ENCODE peak calls at places on chromosomes 1 and 21, in six cellular contexts. U is cardiac fibroblast, P is progenitor cell of endocrine pancreas, M is activated T-helper 1 cell treated with Interleukin-2 at 50 U/mL for 16 hours, G is C1 segment of cervical spinal cord, B is NCI-H774. S is an unnamed sample.

GRCh38 chr1:218904401-218904800 is 269.3 kb upstream of the LYPLAL1 start:
- DNase-seq in U (peak), P (no peak), M (no peak), G (no peak), B (no peak), S (no peak)

GRCh38 chr1:112083487-112083886 is 94.0 kb upstream of the KCND3 start:
- DNase-seq in U (peak), P (no peak), M (no peak), G (no peak), B (no peak), S (no peak)

GRCh38 chr21:34794686-34795085 is 125.9 kb downstream of the CLIC6 start:
- DNase-seq in U (no peak), P (no peak), M (no peak), G (no peak), B (no peak), S (no peak)

GRCh38 chr1:169321539-169321938 is 46.1 kb downstream of the NME7 start:
- DNase-seq in U (peak), P (no peak), M (no peak), G (no peak), B (no peak), S (no peak)

GRCh38 chr1:55781944-55782482 is 566.8 kb upstream of the USP24 start:
- DNase-seq in U (peak), P (no peak), M (no peak), G (no peak), B (peak), S (no peak)

GRCh38 chr1:244628719-244629299 is 24.1 kb upstream of the DESI2 start:
- DNase-seq in U (peak), P (no peak), M (no peak), G (no peak), B (no peak), S (no peak)

GRCh38 chr1:155174334-155175280 is 958 bp downstream of the TRIM46 start:
- DNase-seq in U (peak), P (no peak), M (peak), G (peak), B (peak), S (peak)

GRCh38 chr1:209808059-209808494 is 2.1 kb upstream of the IRF6 start:
- DNase-seq in U (peak), P (no peak), M (no peak), G (no peak), B (peak), S (peak)

GRCh38 chr1:76390451-76390850 is 315.9 kb downstream of the ST6GALNAC3 start:
- DNase-seq in U (no peak), P (no peak), M (no peak), G (peak), B (no peak), S (no peak)

GRCh38 chr1:192243721-192244120 is 73.1 kb upstream of the RGS21 start:
- DNase-seq in U (no peak), P (no peak), M (no peak), G (no peak), B (no peak), S (no peak)

GRCh38 chr1:39917825-39918224 is 16.1 kb upstream of the MYCL start:
- DNase-seq in U (no peak), P (no peak), M (no peak), G (no peak), B (no peak), S (no peak)

GRCh38 chr1:41359211-41360073 is 1.8 kb upstream of the FOXO6 start:
- DNase-seq in U (peak), P (no peak), M (no peak), G (no peak), B (no peak), S (no peak)

GRCh38 chr1:159161001-159161718 is 10.3 kb upstream of the CADM3 start:
- DNase-seq in U (peak), P (peak), M (peak), G (peak), B (peak), S (no peak)

GRCh38 chr1:184843732-184844495 is 89.3 kb upstream of the EDEM3 start:
- DNase-seq in U (no peak), P (no peak), M (peak), G (no peak), B (no peak), S (peak)

GRCh38 chr1:74502432-74502831 is 10.0 kb downstream of the LRRC53 start:
- DNase-seq in U (peak), P (peak), M (no peak), G (no peak), B (no peak), S (peak)

GRCh38 chr1:87174726-87175237 is 153.9 kb upstream of the LMO4 start:
- DNase-seq in U (no peak), P (no peak), M (no peak), G (no peak), B (no peak), S (no peak)

GRCh38 chr1:110672753-110673108 is 2.0 kb downstream of the KCNA3 start:
- DNase-seq in U (no peak), P (no peak), M (no peak), G (no peak), B (no peak), S (no peak)

GRCh38 chr1:55060133-55060999 is 21.0 kb downstream of the PCSK9 start:
- DNase-seq in U (no peak), P (no peak), M (no peak), G (no peak), B (no peak), S (no peak)

GRCh38 chr1:13851726-13852125 is 151.7 kb downstream of the PRDM2 start:
- DNase-seq in U (no peak), P (no peak), M (no peak), G (no peak), B (no peak), S (no peak)

GRCh38 chr1:161439280-161440232 is 65.7 kb upstream of the FCGR2A start:
- DNase-seq in U (no peak), P (no peak), M (no peak), G (no peak), B (no peak), S (peak)

GRCh38 chr1:234089396-234089795 is 184.9 kb downstream of the SLC35F3 start:
- DNase-seq in U (no peak), P (no peak), M (no peak), G (no peak), B (no peak), S (no peak)

GRCh38 chr1:30304080-30304479 is 419.3 kb downstream of the MATN1 start:
- DNase-seq in U (no peak), P (peak), M (no peak), G (no peak), B (no peak), S (no peak)

GRCh38 chr1:212618466-212619210 is 10.1 kb downstream of the ATF3 start:
- DNase-seq in U (no peak), P (no peak), M (no peak), G (no peak), B (no peak), S (no peak)

GRCh38 chr1:158527190-158527815 is 26.9 kb downstream of the OR6Y1 start:
- DNase-seq in U (peak), P (no peak), M (no peak), G (no peak), B (no peak), S (no peak)

GRCh38 chr1:85584264-85584781 is 3.8 kb downstream of the CCN1 start:
- DNase-seq in U (peak), P (no peak), M (no peak), G (no peak), B (no peak), S (no peak)

GRCh38 chr1:204396015-204396583 is 15.5 kb downstream of the PPP1R15B start:
- DNase-seq in U (no peak), P (no peak), M (no peak), G (no peak), B (no peak), S (no peak)

GRCh38 chr1:233094691-233095090 is 144.3 kb downstream of the NTPCR start:
- DNase-seq in U (no peak), P (no peak), M (no peak), G (no peak), B (no peak), S (no peak)

GRCh38 chr1:162040657-162041056 is 17.0 kb upstream of the OLFML2B start:
- DNase-seq in U (peak), P (no peak), M (no peak), G (no peak), B (no peak), S (no peak)

GRCh38 chr1:43541721-43542401 is 11.2 kb downstream of the PTPRF start:
- DNase-seq in U (peak), P (no peak), M (no peak), G (peak), B (no peak), S (peak)

GRCh38 chr1:25562101-25562927 is 18.9 kb downstream of the LDLRAP1 start:
- DNase-seq in U (no peak), P (no peak), M (peak), G (no peak), B (no peak), S (peak)

GRCh38 chr1:113714606-113715269 is 44.5 kb downstream of the PHTF1 start:
- DNase-seq in U (no peak), P (no peak), M (no peak), G (no peak), B (no peak), S (no peak)

GRCh38 chr1:41171266-41171874 is 70.7 kb downstream of the SCMH1 start:
- DNase-seq in U (no peak), P (no peak), M (no peak), G (no peak), B (no peak), S (no peak)

GRCh38 chr1:208536176-208536575 is 292.0 kb upstream of the PLXNA2 start:
- DNase-seq in U (no peak), P (no peak), M (no peak), G (no peak), B (no peak), S (no peak)

GRCh38 chr1:21572735-21573277 is 63.6 kb downstream of the ALPL start:
- DNase-seq in U (no peak), P (no peak), M (no peak), G (no peak), B (no peak), S (no peak)

S was measured in mucosa of descending colon.